ENCODE peak calls at places on chromosome 7, in five cellular contexts. M, D, T, U and A are unnamed samples.

GRCh38 chr7:23811540-23811939 is 101.5 kb downstream of the STK31 start:
- DNase-seq in M (no peak), D (no peak), T (peak; percentile 34), U (peak; percentile 8), A (no peak)

GRCh38 chr7:36661135-36661840 is 63.0 kb downstream of the AOAH start:
- DNase-seq in M (no peak), D (no peak), T (no peak), U (peak; percentile 63), A (no peak)

GRCh38 chr7:123472327-123472726 is 62.1 kb downstream of the IQUB start:
- DNase-seq in M (no peak), D (no peak), T (no peak), U (no peak), A (peak; percentile 8)

GRCh38 chr7:30916767-30917166 is 5.1 kb downstream of the AQP1 start:
- DNase-seq in M (no peak), D (no peak), T (no peak), U (no peak), A (no peak)

GRCh38 chr7:127913686-127914085 is 117.6 kb downstream of the LRRC4 start:
- DNase-seq in M (no peak), D (no peak), T (no peak), U (no peak), A (no peak)

GRCh38 chr7:1537631-1538412 is 7.3 kb downstream of the MAFK start:
- DNase-seq in M (no peak), D (peak; percentile 96), T (no peak), U (peak; percentile 94), A (no peak)

GRCh38 chr7:12826079-12826478 is 138.6 kb downstream of the ARL4A start:
- DNase-seq in M (no peak), D (no peak), T (no peak), U (no peak), A (no peak)

GRCh38 chr7:95472521-95473160 is 13.1 kb upstream of the ASB4 start:
- DNase-seq in M (peak; percentile 92), D (no peak), T (no peak), U (peak; percentile 55), A (no peak)

GRCh38 chr7:136133491-136133990 is 156.4 kb upstream of the MTPN start:
- DNase-seq in M (no peak), D (no peak), T (no peak), U (peak; percentile 18), A (no peak)

GRCh38 chr7:29255839-29256782 is 61.5 kb downstream of the CHN2 start:
- DNase-seq in M (no peak), D (no peak), T (no peak), U (no peak), A (no peak)

GRCh38 chr7:79272066-79272669 is 181.3 kb downstream of the MAGI2 start:
- DNase-seq in M (peak; percentile 67), D (no peak), T (peak; percentile 44), U (peak; percentile 67), A (peak; percentile 45)

GRCh38 chr7:78254397-78255055 is 456.0 kb downstream of the PHTF2 start:
- DNase-seq in M (peak; percentile 24), D (no peak), T (peak; percentile 92), U (no peak), A (no peak)